ENCODE peak calls at places on chromosomes 7 and 10, in five cellular contexts. One of them, this sample, is unnamed.

GRCh38 chr7:28701731-28702130 is 256.4 kb downstream of the TRIL start:
- DNase-seq in A549: no peak
- DNase-seq in retinal pigment epithelial cell: no peak
- DNase-seq in cardiac fibroblast: no peak
- DNase-seq in tibial artery: no peak
- DNase-seq in this sample: no peak

GRCh38 chr7:127885843-127886242 is 145.4 kb downstream of the LRRC4 start:
- DNase-seq in A549: no peak
- DNase-seq in retinal pigment epithelial cell: peak; percentile 56
- DNase-seq in cardiac fibroblast: peak; percentile 71
- DNase-seq in tibial artery: peak; percentile 78
- DNase-seq in this sample: peak; percentile 81

GRCh38 chr10:44198096-44198779 is 186.7 kb downstream of the CXCL12 start:
- DNase-seq in A549: no peak
- DNase-seq in retinal pigment epithelial cell: no peak
- DNase-seq in cardiac fibroblast: no peak
- DNase-seq in tibial artery: no peak
- DNase-seq in this sample: no peak

GRCh38 chr7:2037805-2038635 is 194.7 kb downstream of the MAD1L1 start:
- DNase-seq in A549: no peak
- DNase-seq in retinal pigment epithelial cell: peak; percentile 85
- DNase-seq in cardiac fibroblast: peak; percentile 84
- DNase-seq in tibial artery: peak; percentile 68
- DNase-seq in this sample: peak; percentile 70

GRCh38 chr10:71269301-71270288 is 49.5 kb upstream of the SLC29A3 start:
- DNase-seq in A549: no peak
- DNase-seq in retinal pigment epithelial cell: no peak
- DNase-seq in cardiac fibroblast: peak; percentile 76
- DNase-seq in tibial artery: no peak
- DNase-seq in this sample: peak; percentile 44

GRCh38 chr7:25849361-25850184 is 302.4 kb upstream of the NFE2L3 start:
- DNase-seq in A549: peak; percentile 26
- DNase-seq in retinal pigment epithelial cell: peak; percentile 92
- DNase-seq in cardiac fibroblast: peak; percentile 98
- DNase-seq in tibial artery: peak; percentile 80
- DNase-seq in this sample: peak; percentile 86

GRCh38 chr10:110432814-110433565 is 64.7 kb upstream of the DUSP5 start:
- DNase-seq in A549: no peak
- DNase-seq in retinal pigment epithelial cell: no peak
- DNase-seq in cardiac fibroblast: no peak
- DNase-seq in tibial artery: peak; percentile 13
- DNase-seq in this sample: no peak

GRCh38 chr10:80414126-80414898 is 6.0 kb downstream of the PRXL2A start:
- DNase-seq in A549: no peak
- DNase-seq in retinal pigment epithelial cell: no peak
- DNase-seq in cardiac fibroblast: no peak
- DNase-seq in tibial artery: no peak
- DNase-seq in this sample: no peak

GRCh38 chr7:47580811-47581331 is 1.0 kb downstream of the TNS3 start:
- DNase-seq in A549: no peak
- DNase-seq in retinal pigment epithelial cell: no peak
- DNase-seq in cardiac fibroblast: no peak
- DNase-seq in tibial artery: no peak
- DNase-seq in this sample: peak; percentile 56

GRCh38 chr7:132877578-132877977 is 204.3 kb downstream of the CHCHD3 start:
- DNase-seq in A549: no peak
- DNase-seq in retinal pigment epithelial cell: no peak
- DNase-seq in cardiac fibroblast: no peak
- DNase-seq in tibial artery: no peak
- DNase-seq in this sample: no peak

GRCh38 chr7:80428161-80429054 is 83.5 kb downstream of the GNAT3 start:
- DNase-seq in A549: peak; percentile 28
- DNase-seq in retinal pigment epithelial cell: no peak
- DNase-seq in cardiac fibroblast: peak; percentile 85
- DNase-seq in tibial artery: no peak
- DNase-seq in this sample: peak; percentile 56

GRCh38 chr7:55246181-55246580 is 119.0 kb upstream of the LANCL2 start:
- DNase-seq in A549: no peak
- DNase-seq in retinal pigment epithelial cell: peak; percentile 62
- DNase-seq in cardiac fibroblast: peak; percentile 18
- DNase-seq in tibial artery: no peak
- DNase-seq in this sample: peak; percentile 47

GRCh38 chr10:70743879-70744278 is 41.3 kb downstream of the TBATA start:
- DNase-seq in A549: no peak
- DNase-seq in retinal pigment epithelial cell: no peak
- DNase-seq in cardiac fibroblast: no peak
- DNase-seq in tibial artery: no peak
- DNase-seq in this sample: no peak

GRCh38 chr7:5424689-5425506 is 1.3 kb upstream of the TNRC18 start:
- DNase-seq in A549: no peak
- DNase-seq in retinal pigment epithelial cell: no peak
- DNase-seq in cardiac fibroblast: peak; percentile 74
- DNase-seq in tibial artery: peak; percentile 85
- DNase-seq in this sample: peak; percentile 57

GRCh38 chr10:64365663-64366062 is 844.5 kb downstream of the REEP3 start:
- DNase-seq in A549: no peak
- DNase-seq in retinal pigment epithelial cell: peak; percentile 99
- DNase-seq in cardiac fibroblast: no peak
- DNase-seq in tibial artery: no peak
- DNase-seq in this sample: no peak

GRCh38 chr10:119243967-119244366 is 36.6 kb downstream of the GRK5 start:
- DNase-seq in A549: no peak
- DNase-seq in retinal pigment epithelial cell: no peak
- DNase-seq in cardiac fibroblast: no peak
- DNase-seq in tibial artery: no peak
- DNase-seq in this sample: no peak

GRCh38 chr10:118965636-118966035 is 63.9 kb upstream of the NANOS1 start:
- DNase-seq in A549: no peak
- DNase-seq in retinal pigment epithelial cell: no peak
- DNase-seq in cardiac fibroblast: no peak
- DNase-seq in tibial artery: no peak
- DNase-seq in this sample: no peak

GRCh38 chr7:123360631-123361030 is 160.9 kb upstream of the SLC13A1 start:
- DNase-seq in A549: no peak
- DNase-seq in retinal pigment epithelial cell: no peak
- DNase-seq in cardiac fibroblast: no peak
- DNase-seq in tibial artery: no peak
- DNase-seq in this sample: no peak

GRCh38 chr10:60942604-60943269 is 1.2 kb downstream of the RHOBTB1 start:
- DNase-seq in A549: no peak
- DNase-seq in retinal pigment epithelial cell: no peak
- DNase-seq in cardiac fibroblast: peak; percentile 47
- DNase-seq in tibial artery: peak; percentile 70
- DNase-seq in this sample: no peak

GRCh38 chr7:107836237-107837144 is 33.5 kb upstream of the SLC26A3 start:
- DNase-seq in A549: no peak
- DNase-seq in retinal pigment epithelial cell: no peak
- DNase-seq in cardiac fibroblast: peak; percentile 6
- DNase-seq in tibial artery: no peak
- DNase-seq in this sample: no peak

GRCh38 chr7:2932761-2933251 is 88.7 kb upstream of the GNA12 start:
- DNase-seq in A549: no peak
- DNase-seq in retinal pigment epithelial cell: no peak
- DNase-seq in cardiac fibroblast: no peak
- DNase-seq in tibial artery: peak; percentile 51
- DNase-seq in this sample: no peak

GRCh38 chr10:119401671-119402395 is 140.7 kb downstream of the RGS10 start:
- DNase-seq in A549: peak; percentile 89
- DNase-seq in retinal pigment epithelial cell: no peak
- DNase-seq in cardiac fibroblast: peak; percentile 89
- DNase-seq in tibial artery: peak; percentile 84
- DNase-seq in this sample: peak; percentile 100

GRCh38 chr10:29392376-29393021 is 103.6 kb downstream of the LYZL1 start:
- DNase-seq in A549: peak; percentile 47
- DNase-seq in retinal pigment epithelial cell: no peak
- DNase-seq in cardiac fibroblast: peak; percentile 63
- DNase-seq in tibial artery: no peak
- DNase-seq in this sample: peak; percentile 64

GRCh38 chr7:105015631-105015965 is 1.6 kb downstream of the KMT2E start:
- DNase-seq in A549: no peak
- DNase-seq in retinal pigment epithelial cell: no peak
- DNase-seq in cardiac fibroblast: peak; percentile 36
- DNase-seq in tibial artery: no peak
- DNase-seq in this sample: no peak

GRCh38 chr10:122362621-122363020 is 11.9 kb upstream of the PLEKHA1 start:
- DNase-seq in A549: no peak
- DNase-seq in retinal pigment epithelial cell: no peak
- DNase-seq in cardiac fibroblast: no peak
- DNase-seq in tibial artery: no peak
- DNase-seq in this sample: peak; percentile 16

GRCh38 chr10:82558208-82558607 is 683.2 kb downstream of the NRG3 start:
- DNase-seq in A549: no peak
- DNase-seq in retinal pigment epithelial cell: peak; percentile 65
- DNase-seq in cardiac fibroblast: no peak
- DNase-seq in tibial artery: no peak
- DNase-seq in this sample: peak; percentile 52

GRCh38 chr7:14858410-14858809 is 44.1 kb downstream of the DGKB start:
- DNase-seq in A549: no peak
- DNase-seq in retinal pigment epithelial cell: no peak
- DNase-seq in cardiac fibroblast: no peak
- DNase-seq in tibial artery: no peak
- DNase-seq in this sample: no peak

GRCh38 chr10:114996542-114996941 is 58.5 kb downstream of the TRUB1 start:
- DNase-seq in A549: no peak
- DNase-seq in retinal pigment epithelial cell: no peak
- DNase-seq in cardiac fibroblast: no peak
- DNase-seq in tibial artery: no peak
- DNase-seq in this sample: peak; percentile 8

GRCh38 chr7:81190997-81191747 is 272.3 kb upstream of the SEMA3C start:
- DNase-seq in A549: peak; percentile 30
- DNase-seq in retinal pigment epithelial cell: peak; percentile 43
- DNase-seq in cardiac fibroblast: peak; percentile 46
- DNase-seq in tibial artery: no peak
- DNase-seq in this sample: peak; percentile 73

GRCh38 chr7:106421181-106421762 is 136.5 kb upstream of the NAMPT start:
- DNase-seq in A549: no peak
- DNase-seq in retinal pigment epithelial cell: peak; percentile 91
- DNase-seq in cardiac fibroblast: peak; percentile 100
- DNase-seq in tibial artery: peak; percentile 91
- DNase-seq in this sample: peak; percentile 86

GRCh38 chr7:120421151-120421651 is 148.2 kb downstream of the KCND2 start:
- DNase-seq in A549: no peak
- DNase-seq in retinal pigment epithelial cell: no peak
- DNase-seq in cardiac fibroblast: no peak
- DNase-seq in tibial artery: no peak
- DNase-seq in this sample: no peak

GRCh38 chr10:77501152-77501845 is 136.3 kb downstream of the KCNMA1 start:
- DNase-seq in A549: peak; percentile 72
- DNase-seq in retinal pigment epithelial cell: no peak
- DNase-seq in cardiac fibroblast: peak; percentile 86
- DNase-seq in tibial artery: peak; percentile 81
- DNase-seq in this sample: peak; percentile 98

GRCh38 chr10:2968401-2968800 is 98.9 kb upstream of the PFKP start:
- DNase-seq in A549: no peak
- DNase-seq in retinal pigment epithelial cell: no peak
- DNase-seq in cardiac fibroblast: no peak
- DNase-seq in tibial artery: no peak
- DNase-seq in this sample: peak; percentile 64

GRCh38 chr7:76047811-76048667 is at the start of the genes MDH2 and STYXL1:
- DNase-seq in A549: peak; percentile 98
- DNase-seq in retinal pigment epithelial cell: peak; percentile 81
- DNase-seq in cardiac fibroblast: peak; percentile 97
- DNase-seq in tibial artery: peak; percentile 98
- DNase-seq in this sample: peak; percentile 97

GRCh38 chr7:76047305-76047810 is 442 bp downstream of the STYXL1 start:
- DNase-seq in A549: no peak
- DNase-seq in retinal pigment epithelial cell: no peak
- DNase-seq in cardiac fibroblast: peak; percentile 21
- DNase-seq in tibial artery: no peak
- DNase-seq in this sample: no peak

GRCh38 chr7:76049295-76049694 is 1.4 kb downstream of the MDH2 start:
- DNase-seq in A549: no peak
- DNase-seq in retinal pigment epithelial cell: no peak
- DNase-seq in cardiac fibroblast: no peak
- DNase-seq in tibial artery: no peak
- DNase-seq in this sample: no peak

GRCh38 chr7:76050545-76050944 is 2.6 kb downstream of the MDH2 start:
- DNase-seq in A549: no peak
- DNase-seq in retinal pigment epithelial cell: no peak
- DNase-seq in cardiac fibroblast: no peak
- DNase-seq in tibial artery: no peak
- DNase-seq in this sample: no peak

GRCh38 chr7:76048668-76048988 is 722 bp downstream of the MDH2 start:
- DNase-seq in A549: peak; percentile 58
- DNase-seq in retinal pigment epithelial cell: no peak
- DNase-seq in cardiac fibroblast: no peak
- DNase-seq in tibial artery: no peak
- DNase-seq in this sample: no peak
- TF ChIP-seq CTCF in A549: no peak
- TF ChIP-seq CTCF in retinal pigment epithelial cell: peak; percentile 27
- TF ChIP-seq CTCF in cardiac fibroblast: peak; percentile 31
- TF ChIP-seq CTCF in tibial artery: no peak
- TF ChIP-seq CTCF in this sample: peak; percentile 2

DNA sequence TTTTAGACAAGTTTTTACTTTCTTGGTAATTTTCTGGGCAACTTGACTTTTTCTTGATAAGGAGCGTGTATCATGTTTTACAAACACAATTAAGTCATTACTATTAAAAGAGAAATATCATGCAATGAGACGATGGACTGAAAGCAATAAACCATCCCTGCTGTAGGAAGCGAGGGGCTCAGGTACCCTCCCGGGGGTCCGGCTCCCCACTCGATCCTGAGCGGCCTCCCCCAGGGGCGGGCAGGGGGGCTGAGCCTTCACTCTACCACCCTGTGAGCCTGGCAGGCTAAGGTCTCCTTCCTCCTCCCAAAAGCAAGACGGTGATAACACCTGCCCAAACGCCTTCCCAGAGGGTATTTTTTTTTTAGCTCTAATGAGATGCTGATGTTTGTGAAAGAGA is 51.8 kb upstream of the ADGRA1 start:
- DNase-seq in A549: no peak
- DNase-seq in retinal pigment epithelial cell: no peak
- DNase-seq in cardiac fibroblast: no peak
- DNase-seq in tibial artery: no peak
- DNase-seq in this sample: no peak
- H3K4me3 ChIP-seq in A549: no peak overlapping the region
- H3K4me3 ChIP-seq in retinal pigment epithelial cell: no peak overlapping the region
- H3K4me3 ChIP-seq in cardiac fibroblast: no peak overlapping the region
- H3K4me3 ChIP-seq in tibial artery: no peak overlapping the region
- H3K4me3 ChIP-seq in this sample: no peak overlapping the region

DNA sequence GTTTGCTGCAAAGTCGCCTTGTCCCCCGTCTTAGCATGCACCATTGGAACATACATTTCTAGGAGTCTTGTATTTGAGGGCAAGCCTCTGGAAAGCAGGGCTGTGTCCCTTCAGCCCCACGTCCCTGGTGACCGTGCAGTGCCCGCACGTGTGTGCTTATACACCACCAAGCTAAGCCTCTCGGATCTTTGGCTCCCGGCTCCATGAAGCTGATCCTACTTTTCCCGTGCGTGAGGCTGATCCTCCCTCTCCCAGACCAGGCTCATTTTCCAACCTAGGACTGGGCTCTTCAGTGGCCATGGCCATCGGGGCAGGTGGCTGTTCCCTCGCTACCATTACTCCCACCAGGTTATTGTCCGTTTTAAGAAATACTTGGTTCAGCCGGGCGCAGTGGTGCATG is 14.3 kb downstream of the MDH2 start:
- DNase-seq in A549: no peak
- DNase-seq in retinal pigment epithelial cell: no peak
- DNase-seq in cardiac fibroblast: no peak
- DNase-seq in tibial artery: no peak
- DNase-seq in this sample: no peak
- TF ChIP-seq CTCF in A549: no peak
- TF ChIP-seq CTCF in retinal pigment epithelial cell: no peak
- TF ChIP-seq CTCF in cardiac fibroblast: no peak
- TF ChIP-seq CTCF in tibial artery: no peak
- TF ChIP-seq CTCF in this sample: no peak

GRCh38 chr10:17684537-17684936 is 40.6 kb downstream of the STAM start:
- DNase-seq in A549: no peak
- DNase-seq in retinal pigment epithelial cell: no peak
- DNase-seq in cardiac fibroblast: no peak
- DNase-seq in tibial artery: no peak
- DNase-seq in this sample: no peak
- H3K4me3 ChIP-seq in A549: no peak overlapping the region
- H3K4me3 ChIP-seq in retinal pigment epithelial cell: no peak overlapping the region
- H3K4me3 ChIP-seq in cardiac fibroblast: no peak overlapping the region
- H3K4me3 ChIP-seq in tibial artery: no peak overlapping the region
- H3K4me3 ChIP-seq in this sample: no peak overlapping the region

This sample was measured in foreskin fibroblast.